ENCODE peak calls at places on chromosomes 11 and 22, in four cellular contexts. A is left ventricle myocardium inferior, D is astrocyte, E is spleen. U is an unnamed sample.

GRCh38 chr11:31557991-31558390 is 48.4 kb downstream of the ELP4 start:
- DNase-seq in A (no peak), D (peak), E (no peak), U (no peak)

GRCh38 chr11:45167283-45167682 is 20.8 kb downstream of the PRDM11 start:
- DNase-seq in A (no peak), D (no peak), E (no peak), U (no peak)

GRCh38 chr11:679271-680207 is 15.5 kb downstream of the DEAF1 start:
- DNase-seq in A (no peak), D (no peak), E (no peak), U (no peak)

GRCh38 chr11:69700278-69701140 is 3.3 kb downstream of the FGF19 start:
- DNase-seq in A (peak), D (peak), E (peak), U (peak)

GRCh38 chr11:78432058-78432515 is 14.5 kb upstream of the GAB2 start:
- DNase-seq in A (no peak), D (no peak), E (no peak), U (peak)

GRCh38 chr22:43005106-43005505 is 9.8 kb downstream of the PACSIN2 start:
- DNase-seq in A (no peak), D (no peak), E (no peak), U (peak)

GRCh38 chr11:629237-629583 is 2.2 kb upstream of the SCT start:
- DNase-seq in A (no peak), D (no peak), E (no peak), U (no peak)

GRCh38 chr22:48751539-48752437 is 1075.9 kb downstream of the BRD1 start:
- DNase-seq in A (no peak), D (no peak), E (no peak), U (no peak)

GRCh38 chr11:34600339-34601084 is 20.4 kb upstream of the EHF start:
- DNase-seq in A (no peak), D (peak), E (no peak), U (peak)

DNA sequence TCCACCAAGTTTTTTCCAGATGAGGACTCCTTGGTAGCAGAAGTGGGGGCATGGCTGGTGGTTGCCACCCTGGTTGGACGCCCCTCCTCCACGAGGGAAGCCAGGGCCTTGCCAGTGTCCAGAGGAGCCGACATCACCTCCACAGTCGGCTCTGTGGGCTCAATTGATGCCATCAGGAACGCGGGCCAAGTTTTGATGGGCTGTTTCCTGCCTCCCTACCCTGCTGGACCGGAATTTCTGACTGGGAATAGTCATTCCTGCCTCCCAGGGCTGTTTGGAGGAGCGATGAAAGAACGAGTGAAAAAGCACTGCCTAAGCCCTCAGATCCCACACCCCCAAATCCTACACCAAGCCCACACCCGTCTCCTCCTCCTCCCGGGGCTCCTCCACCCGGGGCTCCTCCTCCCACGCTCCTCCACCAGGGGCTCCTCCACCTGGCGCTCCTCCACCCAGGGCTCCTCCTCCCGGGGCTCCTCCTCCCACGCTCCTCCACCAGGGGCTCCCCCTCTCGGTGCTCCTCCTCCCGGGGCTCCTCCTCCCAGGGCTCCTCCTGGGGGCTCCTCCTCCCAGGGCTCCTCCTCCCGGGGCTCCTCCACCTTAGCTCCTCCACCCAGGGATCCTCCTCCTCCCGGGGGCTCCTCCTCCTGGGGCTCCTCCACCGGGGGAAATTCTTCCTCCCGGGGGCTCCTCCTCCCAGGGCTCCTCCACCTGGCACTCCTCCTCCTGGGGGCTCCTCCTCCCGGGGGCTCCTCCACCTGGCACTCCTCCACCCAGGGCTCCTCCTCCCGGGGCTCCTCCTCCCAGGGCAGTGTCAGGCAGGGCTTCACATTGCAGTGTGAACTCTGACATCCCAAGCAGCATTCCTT is 10.0 kb upstream of the PRR5 start:
- DNase-seq in A (no peak), D (no peak), E (peak), U (no peak)
- TF ChIP-seq CTCF in A (no peak), D (no peak), E (no peak), U (no peak)

GRCh38 chr22:44828193-44828592 is 75.8 kb downstream of the ARHGAP8 start:
- DNase-seq in A (no peak), D (no peak), E (no peak), U (no peak)
- TF ChIP-seq CTCF in A (peak), D (peak), E (no peak), U (peak)

GRCh38 chr11:63020671-63021255 is 5.1 kb upstream of the SLC22A8 start:
- DNase-seq in A (no peak), D (no peak), E (no peak), U (no peak)
- TF ChIP-seq CTCF in A (peak), D (peak), E (no peak), U (peak)

DNA sequence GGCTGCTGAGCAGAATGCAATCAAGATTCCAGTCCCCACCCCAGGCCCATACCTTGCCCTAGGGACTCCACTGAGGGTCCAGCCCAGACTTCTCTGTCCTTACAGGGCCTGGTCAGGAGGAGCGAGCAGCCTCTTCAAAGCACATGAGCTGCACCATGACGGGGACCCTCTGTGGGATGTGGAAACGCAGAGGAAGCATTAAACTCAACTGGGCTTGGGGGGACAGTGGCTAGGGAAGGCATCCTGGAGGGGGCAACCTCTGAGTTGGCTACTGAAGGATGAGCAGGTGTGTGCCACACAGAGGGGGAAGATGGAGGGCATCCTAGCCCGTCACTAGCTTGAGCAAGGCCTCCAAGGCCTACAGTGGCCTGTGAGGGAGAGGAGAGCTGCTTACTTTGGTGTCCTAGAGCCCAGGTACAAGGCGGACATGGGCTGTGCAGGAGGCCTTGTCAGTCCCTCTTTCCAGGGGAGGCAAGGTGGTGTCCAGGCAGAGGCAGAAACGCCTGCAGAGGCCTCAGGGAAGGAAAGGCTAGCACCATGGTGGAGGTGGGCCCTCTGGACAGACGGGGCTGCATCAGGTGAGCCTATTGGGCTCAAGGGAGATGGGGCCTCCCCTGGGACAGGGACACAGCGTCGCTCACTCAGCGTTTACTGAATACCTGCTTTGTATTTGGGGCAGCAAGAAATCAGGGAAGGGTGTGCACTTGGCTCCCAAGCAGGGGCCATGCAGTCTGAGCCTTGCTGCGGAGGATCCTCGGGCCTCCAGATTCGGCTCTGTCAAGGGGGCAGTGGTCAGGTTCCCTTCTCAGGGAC is 14.3 kb downstream of the TTC38 start:
- DNase-seq in A (no peak), D (no peak), E (no peak), U (no peak)
- TF ChIP-seq CTCF in A (no peak), D (no peak), E (no peak), U (no peak)

GRCh38 chr22:26438006-26438405 is 8.9 kb downstream of the ASPHD2 start:
- DNase-seq in A (no peak), D (no peak), E (no peak), U (no peak)

GRCh38 chr22:26435327-26436093 is 6.5 kb downstream of the ASPHD2 start:
- DNase-seq in A (no peak), D (no peak), E (no peak), U (no peak)

GRCh38 chr22:26433805-26434204 is 4.7 kb downstream of the ASPHD2 start:
- DNase-seq in A (no peak), D (no peak), E (no peak), U (no peak)

GRCh38 chr22:26439559-26439958 is 10.5 kb downstream of the ASPHD2 start:
- DNase-seq in A (no peak), D (no peak), E (no peak), U (no peak)

DNA sequence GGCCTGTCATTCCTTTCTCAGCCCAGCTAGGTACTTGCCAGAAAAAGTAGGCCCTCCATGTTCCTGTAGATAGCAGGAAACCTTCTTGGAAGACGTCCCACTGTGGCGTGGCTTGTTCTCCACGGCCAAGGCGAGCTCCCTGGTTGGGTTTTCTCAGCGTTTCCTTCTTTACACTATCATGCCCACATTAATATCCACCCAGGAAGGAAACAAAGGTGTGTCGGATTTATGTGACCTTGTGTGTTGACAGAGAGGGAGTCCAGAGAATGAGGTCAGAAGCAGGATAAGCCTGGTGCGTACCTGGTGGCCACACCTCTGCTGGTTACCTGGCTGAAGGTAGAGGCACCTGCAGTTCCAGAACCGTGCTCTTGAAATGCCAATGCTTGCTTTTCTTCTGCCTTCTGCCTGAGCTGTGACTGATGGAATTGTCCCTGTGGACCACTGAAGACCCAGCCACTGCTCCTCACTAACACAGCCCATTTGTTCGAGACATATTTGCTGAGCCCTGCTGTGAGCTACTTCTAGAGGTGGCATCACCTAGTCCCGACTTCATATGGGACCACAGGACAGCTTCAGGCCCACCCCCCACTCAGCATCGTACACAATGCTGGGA is 7.9 kb downstream of the ASPHD2 start:
- DNase-seq in A (no peak), D (no peak), E (no peak), U (no peak)
- TF ChIP-seq CTCF in A (no peak), D (no peak), E (no peak), U (no peak)

DNA sequence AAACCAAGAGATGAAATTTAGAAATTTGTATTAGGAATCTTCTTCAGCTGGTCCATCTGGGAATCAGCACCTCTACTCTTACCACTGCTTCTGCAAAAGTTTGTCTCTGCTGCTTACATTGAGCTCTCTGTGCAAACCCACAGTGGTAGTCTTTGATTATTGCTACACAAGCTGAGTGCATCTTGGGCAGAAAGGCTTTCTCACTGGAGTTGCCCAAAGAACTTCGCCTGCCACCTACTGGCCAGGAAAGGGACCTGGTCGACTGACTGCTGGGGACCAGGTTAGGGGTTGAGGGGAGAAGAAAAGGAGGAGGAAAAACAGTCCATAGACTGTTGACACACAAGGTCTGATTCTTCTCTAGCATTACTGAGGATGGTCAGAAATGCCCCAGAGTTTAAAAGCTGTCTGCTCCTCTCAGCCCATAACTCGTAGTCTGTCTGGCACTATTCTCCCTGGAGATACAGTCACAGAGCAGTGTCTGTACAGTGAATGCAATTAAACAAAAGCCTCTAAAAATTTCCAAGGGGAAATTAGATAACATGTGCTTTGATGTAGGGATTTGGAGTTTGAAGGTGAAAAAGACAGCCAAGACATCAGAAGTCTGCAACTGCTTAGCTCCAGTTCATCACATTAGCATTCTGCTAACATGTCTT is 215.0 kb upstream of the CTSC start:
- DNase-seq in A (no peak), D (no peak), E (peak), U (peak)
- TF ChIP-seq CTCF in A (peak), D (peak), E (no peak), U (peak)

GRCh38 chr11:61429691-61430582 is at the start of the genes CPSF7 and SDHAF2:
- DNase-seq in A (peak), D (peak), E (peak), U (peak)
- TF ChIP-seq CTCF in A (no peak), D (no peak), E (no peak), U (no peak)

DNA sequence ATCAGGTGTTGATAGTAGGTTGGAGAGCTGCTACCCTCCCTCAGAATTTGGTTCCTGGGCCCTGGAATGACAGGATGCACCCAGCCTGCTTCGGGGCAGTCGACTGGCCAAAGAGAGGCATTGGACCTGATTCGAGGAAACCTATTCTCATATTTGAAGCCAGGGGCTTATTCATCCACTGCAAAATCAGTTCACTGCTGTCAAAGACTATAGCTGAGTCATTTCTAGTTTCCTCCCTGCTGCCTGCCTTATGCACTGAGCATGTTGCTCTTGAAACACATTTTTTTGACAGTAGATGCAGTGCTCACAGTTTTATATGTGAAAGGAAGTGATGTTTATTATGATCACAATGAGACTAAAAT is 565.4 kb downstream of the ETS1 start:
- DNase-seq in A (no peak), D (peak), E (no peak), U (peak)
- TF ChIP-seq CTCF in A (no peak), D (no peak), E (no peak), U (no peak)

U was measured in foreskin fibroblast.